ENCODE peak calls at places on chromosomes 6 and 20, in ten cellular contexts. R is hypothalamus; C is NCI-H1417 treated with DMSO at 0.1 percent for 48 hours; P is activated naive CD8-positive, alpha-beta T cell treated with anti-CD3 and anti-CD28 coated beads for 36 hours; Z is fibroblast of gingiva; N is CMK; T is memory B cell; Y is stimulated activated CD4-positive, alpha-beta T cell treated with anti-CD3 and anti-CD28 coated beads, Interleukin-4, amount 100 ng/mL, for 1 hour; G is effector memory CD4-positive, alpha-beta T cell; B is endothelial cell. M is an unnamed sample.

GRCh38 chr6:134663800-134664535 is 285.9 kb downstream of the ALDH8A1 start:
- DNase-seq in T (no peak), Z (peak), R (no peak), C (no peak), P (no peak), N (no peak), Y (no peak), B (no peak), G (no peak), M (no peak)

GRCh38 chr6:123873974-123874373 is 70.3 kb downstream of the NKAIN2 start:
- DNase-seq in T (no peak), B (no peak), C (no peak), G (no peak), P (no peak), Z (no peak), Y (no peak), R (no peak), N (no peak), M (no peak)

GRCh38 chr6:160141001-160141726 is 19.5 kb downstream of the SLC22A1 start:
- DNase-seq in N (no peak), B (no peak), T (no peak), C (no peak), P (no peak), Y (no peak), G (no peak), Z (peak), R (no peak), M (no peak)

GRCh38 chr6:130307752-130308361 is 58.0 kb upstream of the TMEM200A start:
- DNase-seq in G (no peak), N (no peak), Z (peak), T (no peak), R (no peak), C (no peak), P (no peak), B (no peak), Y (no peak), M (no peak)

GRCh38 chr20:18705490-18705889 is 108.1 kb upstream of the SCP2D1 start:
- DNase-seq in P (no peak), R (no peak), Y (no peak), G (no peak), B (no peak), T (no peak), Z (peak), C (no peak), N (no peak), M (no peak)

GRCh38 chr6:135212935-135213334 is 31.8 kb downstream of the MYB start:
- DNase-seq in R (no peak), Z (peak), N (no peak), P (no peak), B (no peak), G (no peak), Y (no peak), T (no peak), C (no peak), M (no peak)

GRCh38 chr6:121520337-121521163 is 85.1 kb downstream of the GJA1 start:
- DNase-seq in G (no peak), Z (peak), C (no peak), R (no peak), T (no peak), B (no peak), N (no peak), P (no peak), Y (no peak), M (no peak)

GRCh38 chr20:44720994-44721784 is 6.0 kb downstream of the CCN5 start:
- DNase-seq in Y (no peak), Z (peak), T (no peak), R (no peak), P (no peak), B (no peak), C (no peak), G (no peak), N (no peak), M (no peak)

GRCh38 chr6:38543022-38543421 is 96.7 kb downstream of the BTBD9 start:
- DNase-seq in N (no peak), Y (no peak), R (no peak), Z (no peak), G (no peak), P (no peak), T (no peak), C (no peak), B (no peak), M (no peak)

GRCh38 chr20:57089701-57090144 is 176.7 kb downstream of the BMP7 start:
- DNase-seq in Z (no peak), R (peak), P (peak), B (peak), N (peak), T (peak), G (no peak), Y (peak), C (no peak), M (no peak)

GRCh38 chr6:31446481-31446880 is 43.1 kb downstream of the MICA start:
- DNase-seq in P (no peak), Y (no peak), G (no peak), C (no peak), B (no peak), R (no peak), Z (peak), T (no peak), N (no peak), M (no peak)

GRCh38 chr6:24690561-24690960 is 23.7 kb downstream of the ACOT13 start:
- DNase-seq in B (no peak), Z (no peak), T (no peak), Y (no peak), P (no peak), R (no peak), N (no peak), C (no peak), G (no peak), M (no peak)

GRCh38 chr6:14283600-14284235 is 166.1 kb downstream of the CD83 start:
- DNase-seq in C (no peak), Y (no peak), B (no peak), P (no peak), T (no peak), Z (peak), R (no peak), G (no peak), N (no peak), M (no peak)

GRCh38 chr20:32474967-32475819 is 109.9 kb downstream of the NOL4L start:
- DNase-seq in T (no peak), Z (peak), N (peak), B (peak), C (no peak), P (peak), R (peak), Y (no peak), G (no peak), M (no peak)

GRCh38 chr6:110621061-110621460 is 144.6 kb upstream of the SLC22A16 start:
- DNase-seq in N (no peak), Z (no peak), B (no peak), P (no peak), R (no peak), G (no peak), T (no peak), C (no peak), Y (no peak), M (no peak)

GRCh38 chr6:14917511-14917910 is 328.4 kb upstream of the JARID2 start:
- DNase-seq in P (no peak), T (no peak), R (no peak), Z (no peak), B (no peak), Y (no peak), C (no peak), N (no peak), G (no peak), M (no peak)

GRCh38 chr6:137013738-137014602 is 30.8 kb downstream of the IL20RA start:
- DNase-seq in N (no peak), C (no peak), P (no peak), R (no peak), B (no peak), Y (no peak), T (no peak), G (no peak), Z (peak), M (no peak)

GRCh38 chr20:5153612-5154542 is 27.1 kb downstream of the CDS2 start:
- DNase-seq in N (no peak), Z (no peak), B (no peak), T (no peak), Y (no peak), G (no peak), C (no peak), P (no peak), R (no peak), M (no peak)

GRCh38 chr20:14757728-14758127 is 420.3 kb upstream of the FLRT3 start:
- DNase-seq in P (no peak), Y (no peak), R (no peak), T (no peak), C (no peak), G (no peak), Z (no peak), N (no peak), B (no peak), M (no peak)

GRCh38 chr6:27139753-27140522 is 107.6 kb upstream of the PRSS16 start:
- DNase-seq in P (peak), Z (no peak), G (no peak), C (no peak), T (no peak), N (peak), B (peak), Y (no peak), R (no peak), M (no peak)

GRCh38 chr6:27674882-27675281 is 202.0 kb upstream of the ZNF184 start:
- DNase-seq in Y (no peak), T (no peak), R (no peak), P (no peak), N (no peak), B (no peak), C (no peak), Z (no peak), G (no peak), M (no peak)

GRCh38 chr6:70673054-70673453 is 5.4 kb downstream of the SMAP1 start:
- DNase-seq in T (no peak), B (no peak), N (no peak), G (no peak), Z (peak), R (no peak), C (no peak), Y (no peak), P (no peak), M (no peak)

GRCh38 chr6:126905917-126906316 is 212.6 kb upstream of the RSPO3 start:
- DNase-seq in P (no peak), Y (no peak), T (no peak), R (no peak), C (no peak), G (no peak), B (no peak), N (no peak), Z (no peak), M (no peak)

GRCh38 chr20:37492096-37492625 is 28.9 kb upstream of the NNAT start:
- DNase-seq in R (no peak), C (no peak), G (no peak), T (no peak), Y (no peak), P (no peak), B (no peak), Z (no peak), N (no peak), M (no peak)

GRCh38 chr6:7137335-7138106 is 29.8 kb downstream of the RREB1 start:
- DNase-seq in C (no peak), B (no peak), G (peak), R (no peak), N (no peak), Z (peak), T (no peak), Y (peak), P (peak), M (no peak)

GRCh38 chr20:5766085-5766764 is 16.0 kb downstream of the SHLD1 start:
- DNase-seq in Y (no peak), R (no peak), N (no peak), C (no peak), G (no peak), Z (no peak), T (no peak), P (no peak), B (no peak), M (no peak)

GRCh38 chr6:35027807-35028206 is 113.3 kb downstream of the TCP11 start:
- DNase-seq in P (no peak), R (no peak), T (no peak), G (no peak), N (no peak), Y (no peak), Z (no peak), B (no peak), C (no peak), M (peak)

GRCh38 chr6:168949876-168950499 is 303.7 kb downstream of the THBS2 start:
- DNase-seq in G (no peak), T (no peak), B (no peak), C (no peak), Y (no peak), Z (no peak), P (no peak), R (no peak), N (no peak), M (no peak)

GRCh38 chr6:57019434-57019833 is 27.1 kb upstream of the KIAA1586 start:
- DNase-seq in R (no peak), P (no peak), Y (no peak), B (no peak), G (no peak), Z (no peak), N (no peak), T (no peak), C (no peak), M (no peak)

GRCh38 chr6:76671751-76672150 is 599.3 kb upstream of the IMPG1 start:
- DNase-seq in B (no peak), P (no peak), G (no peak), T (no peak), R (no peak), Y (no peak), Z (no peak), N (no peak), C (no peak), M (no peak)

GRCh38 chr6:163218361-163218894 is 196.1 kb upstream of the QKI start:
- DNase-seq in Y (no peak), C (no peak), N (no peak), P (no peak), Z (no peak), R (no peak), B (no peak), T (no peak), G (no peak), M (no peak)

GRCh38 chr20:1062334-1063015 is 55.9 kb upstream of the PSMF1 start:
- DNase-seq in C (no peak), B (no peak), T (no peak), Z (no peak), G (no peak), N (no peak), Y (no peak), R (no peak), P (no peak), M (no peak)

GRCh38 chr6:122154912-122155516 is 244.4 kb upstream of the HSF2 start:
- DNase-seq in P (no peak), R (no peak), Y (no peak), Z (no peak), T (no peak), G (no peak), C (no peak), B (no peak), N (no peak), M (no peak)

GRCh38 chr20:47300071-47300470 is 56.4 kb downstream of the ZMYND8 start:
- DNase-seq in C (no peak), Y (no peak), G (no peak), N (no peak), P (no peak), Z (no peak), R (no peak), B (no peak), T (no peak), M (no peak)

GRCh38 chr20:36065427-36065998 is 89.0 kb upstream of the EPB41L1 start:
- DNase-seq in B (no peak), C (no peak), P (no peak), T (no peak), Z (no peak), R (no peak), Y (no peak), N (no peak), G (no peak), M (no peak)

GRCh38 chr6:150273457-150274309 is 95.1 kb upstream of the IYD start:
- DNase-seq in G (no peak), N (no peak), C (no peak), T (no peak), B (no peak), Y (no peak), R (no peak), Z (no peak), P (no peak), M (peak)

M was measured in cerebellar nuclear complex.